ENCODE peak calls at places on chromosomes 6 and 20, in four cellular contexts. One of them, this sample, is unnamed.
A peak's percentile ranks its signal among the peaks of the same experiment; 100 is the strongest.

GRCh38 chr20:46286380-46286779 is 21.9 kb downstream of the CDH22 start:
- DNase-seq in cardiac muscle cell: no peak
- DNase-seq in naive thymus-derived CD4-positive, alpha-beta T cell: no peak
- DNase-seq in testis: no peak
- DNase-seq in this sample: no peak

GRCh38 chr6:30171677-30172471 is 8.5 kb downstream of the TRIM15 start:
- DNase-seq in cardiac muscle cell: peak; percentile 46
- DNase-seq in naive thymus-derived CD4-positive, alpha-beta T cell: no peak
- DNase-seq in testis: peak; percentile 52
- DNase-seq in this sample: no peak

GRCh38 chr6:20038385-20038784 is 173.9 kb downstream of the MBOAT1 start:
- DNase-seq in cardiac muscle cell: no peak
- DNase-seq in naive thymus-derived CD4-positive, alpha-beta T cell: no peak
- DNase-seq in testis: no peak
- DNase-seq in this sample: no peak

GRCh38 chr6:155499574-155499973 is 43.9 kb upstream of the NOX3 start:
- DNase-seq in cardiac muscle cell: no peak
- DNase-seq in naive thymus-derived CD4-positive, alpha-beta T cell: no peak
- DNase-seq in testis: no peak
- DNase-seq in this sample: no peak

GRCh38 chr20:37501940-37502339 is 19.1 kb upstream of the NNAT start:
- DNase-seq in cardiac muscle cell: no peak
- DNase-seq in naive thymus-derived CD4-positive, alpha-beta T cell: no peak
- DNase-seq in testis: no peak
- DNase-seq in this sample: no peak

GRCh38 chr6:100479180-100480035 is 14.7 kb upstream of the SIM1 start:
- DNase-seq in cardiac muscle cell: peak; percentile 66
- DNase-seq in naive thymus-derived CD4-positive, alpha-beta T cell: no peak
- DNase-seq in testis: no peak
- DNase-seq in this sample: no peak

GRCh38 chr6:53628354-53629119 is 37.0 kb downstream of the KLHL31 start:
- DNase-seq in cardiac muscle cell: peak; percentile 36
- DNase-seq in naive thymus-derived CD4-positive, alpha-beta T cell: no peak
- DNase-seq in testis: no peak
- DNase-seq in this sample: no peak

GRCh38 chr6:81625216-81625615 is 127.3 kb downstream of the TENT5A start:
- DNase-seq in cardiac muscle cell: peak; percentile 38
- DNase-seq in naive thymus-derived CD4-positive, alpha-beta T cell: no peak
- DNase-seq in testis: no peak
- DNase-seq in this sample: no peak

GRCh38 chr20:44678990-44679611 is 27.6 kb upstream of the ADA start:
- DNase-seq in cardiac muscle cell: no peak
- DNase-seq in naive thymus-derived CD4-positive, alpha-beta T cell: no peak
- DNase-seq in testis: no peak
- DNase-seq in this sample: no peak

GRCh38 chr6:93407186-93407585 is 12.2 kb downstream of the EPHA7 start:
- DNase-seq in cardiac muscle cell: peak; percentile 85
- DNase-seq in naive thymus-derived CD4-positive, alpha-beta T cell: no peak
- DNase-seq in testis: no peak
- DNase-seq in this sample: no peak

GRCh38 chr20:49285233-49285668 is 7.4 kb upstream of the ZNFX1 start:
- DNase-seq in cardiac muscle cell: no peak
- DNase-seq in naive thymus-derived CD4-positive, alpha-beta T cell: no peak
- DNase-seq in testis: no peak
- DNase-seq in this sample: no peak
- H3K9me3 ChIP-seq in cardiac muscle cell: no peaks in the 10 kb centered on the region
- H3K9me3 ChIP-seq in naive thymus-derived CD4-positive, alpha-beta T cell: peaks cover 83% of the 10 kb centered on the region
- H3K9me3 ChIP-seq in testis: no peaks in the 10 kb centered on the region
- H3K9me3 ChIP-seq in this sample: peaks cover 72% of the 10 kb centered on the region

GRCh38 chr20:17571153-17571527 is 1.3 kb downstream of the DSTN start:
- DNase-seq in cardiac muscle cell: peak; percentile 41
- DNase-seq in naive thymus-derived CD4-positive, alpha-beta T cell: no peak
- DNase-seq in testis: no peak
- DNase-seq in this sample: no peak

GRCh38 chr20:17568045-17568788 is 1.7 kb upstream of the DSTN start:
- DNase-seq in cardiac muscle cell: no peak
- DNase-seq in naive thymus-derived CD4-positive, alpha-beta T cell: no peak
- DNase-seq in testis: no peak
- DNase-seq in this sample: no peak

GRCh38 chr20:17568972-17569471 is 853 bp upstream of the DSTN start:
- DNase-seq in cardiac muscle cell: peak; percentile 97
- DNase-seq in naive thymus-derived CD4-positive, alpha-beta T cell: peak; percentile 10
- DNase-seq in testis: peak; percentile 80
- DNase-seq in this sample: peak; percentile 88

GRCh38 chr20:17570347-17571152 is 675 bp downstream of the DSTN start:
- DNase-seq in cardiac muscle cell: peak; percentile 55
- DNase-seq in naive thymus-derived CD4-positive, alpha-beta T cell: peak; percentile 25
- DNase-seq in testis: peak; percentile 61
- DNase-seq in this sample: peak; percentile 76

GRCh38 chr20:17569616-17570346 is at the start of gene DSTN:
- DNase-seq in cardiac muscle cell: peak; percentile 97
- DNase-seq in naive thymus-derived CD4-positive, alpha-beta T cell: peak; percentile 84
- DNase-seq in testis: peak; percentile 94
- DNase-seq in this sample: peak; percentile 95
- H3K4me3 ChIP-seq in cardiac muscle cell: peak within 1 kb of the TSS; percentile 76
- H3K4me3 ChIP-seq in naive thymus-derived CD4-positive, alpha-beta T cell: peak within 1 kb of the TSS; percentile 94
- H3K4me3 ChIP-seq in testis: peak within 1 kb of the TSS; percentile 100
- H3K4me3 ChIP-seq in this sample: peak within 1 kb of the TSS; percentile 99

GRCh38 chr6:107931894-107932293 is 26.1 kb downstream of the SEC63 start:
- DNase-seq in cardiac muscle cell: no peak
- DNase-seq in naive thymus-derived CD4-positive, alpha-beta T cell: no peak
- DNase-seq in testis: no peak
- DNase-seq in this sample: no peak

GRCh38 chr6:107941627-107942026 is 16.4 kb downstream of the SEC63 start:
- DNase-seq in cardiac muscle cell: no peak
- DNase-seq in naive thymus-derived CD4-positive, alpha-beta T cell: no peak
- DNase-seq in testis: no peak
- DNase-seq in this sample: no peak

GRCh38 chr6:107941199-107941598 is 16.8 kb downstream of the SEC63 start:
- DNase-seq in cardiac muscle cell: no peak
- DNase-seq in naive thymus-derived CD4-positive, alpha-beta T cell: no peak
- DNase-seq in testis: no peak
- DNase-seq in this sample: no peak

GRCh38 chr6:107932580-107932979 is 25.4 kb downstream of the SEC63 start:
- DNase-seq in cardiac muscle cell: no peak
- DNase-seq in naive thymus-derived CD4-positive, alpha-beta T cell: no peak
- DNase-seq in testis: no peak
- DNase-seq in this sample: no peak

DNA sequence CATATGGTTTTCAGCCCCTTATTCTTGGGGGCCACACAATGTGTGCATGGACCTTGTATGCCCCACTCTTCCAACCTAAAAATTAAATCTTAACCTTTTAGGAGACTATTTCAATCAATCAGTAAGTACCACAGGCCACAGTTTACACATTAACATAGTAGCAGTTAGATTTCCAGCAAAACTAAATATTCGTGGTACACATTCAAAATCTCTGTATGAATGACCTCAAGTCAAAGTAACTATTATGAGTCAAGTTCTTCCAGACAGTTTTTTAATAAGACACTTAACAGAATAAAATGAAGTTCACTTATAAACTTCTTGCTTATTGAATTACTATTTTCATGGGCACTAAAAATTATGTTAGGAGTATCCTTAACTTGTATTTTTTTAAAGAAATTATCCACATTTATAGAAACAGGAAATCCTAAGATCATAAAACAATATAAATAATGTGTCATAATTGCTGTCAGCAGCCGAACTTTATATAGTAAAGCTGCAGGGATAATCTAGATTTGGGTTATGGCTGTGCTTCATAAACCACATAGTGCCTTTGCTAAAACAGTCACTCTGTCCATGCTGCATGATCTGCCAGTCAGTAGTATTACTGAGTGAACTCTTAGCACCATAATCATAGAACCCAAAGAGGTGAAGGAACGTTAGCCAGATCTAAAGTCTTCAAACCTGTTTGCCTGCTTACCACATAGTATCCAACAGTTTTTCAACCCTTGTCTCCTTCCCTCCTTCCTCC is 21.7 kb downstream of the SEC63 start:
- DNase-seq in cardiac muscle cell: no peak
- DNase-seq in naive thymus-derived CD4-positive, alpha-beta T cell: no peak
- DNase-seq in testis: no peak
- DNase-seq in this sample: no peak
- H3K9me3 ChIP-seq in cardiac muscle cell: no peaks in the 10 kb centered on the region
- H3K9me3 ChIP-seq in naive thymus-derived CD4-positive, alpha-beta T cell: no peaks in the 10 kb centered on the region
- H3K9me3 ChIP-seq in testis: no peaks in the 10 kb centered on the region
- H3K9me3 ChIP-seq in this sample: peaks cover 7% of the 10 kb centered on the region

GRCh38 chr6:166589334-166589731 is 2.9 kb upstream of the RAMACL start:
- DNase-seq in cardiac muscle cell: no peak
- DNase-seq in naive thymus-derived CD4-positive, alpha-beta T cell: no peak
- DNase-seq in testis: no peak
- DNase-seq in this sample: no peak

GRCh38 chr6:166588691-166589333 is 2.3 kb upstream of the RAMACL start:
- DNase-seq in cardiac muscle cell: peak; percentile 81
- DNase-seq in naive thymus-derived CD4-positive, alpha-beta T cell: no peak
- DNase-seq in testis: no peak
- DNase-seq in this sample: no peak

GRCh38 chr6:166586424-166587156 is at the start of gene RAMACL:
- DNase-seq in cardiac muscle cell: no peak
- DNase-seq in naive thymus-derived CD4-positive, alpha-beta T cell: peak; percentile 61
- DNase-seq in testis: peak; percentile 67
- DNase-seq in this sample: no peak

GRCh38 chr6:166589786-166590574 is 3.5 kb upstream of the RAMACL start:
- DNase-seq in cardiac muscle cell: no peak
- DNase-seq in naive thymus-derived CD4-positive, alpha-beta T cell: no peak
- DNase-seq in testis: no peak
- DNase-seq in this sample: no peak

GRCh38 chr6:166587631-166588413 is 1.3 kb upstream of the RAMACL start:
- DNase-seq in cardiac muscle cell: no peak
- DNase-seq in naive thymus-derived CD4-positive, alpha-beta T cell: no peak
- DNase-seq in testis: no peak
- DNase-seq in this sample: no peak
- H3K4me3 ChIP-seq in cardiac muscle cell: no peak overlapping the region
- H3K4me3 ChIP-seq in naive thymus-derived CD4-positive, alpha-beta T cell: no peak overlapping the region
- H3K4me3 ChIP-seq in testis: no peak overlapping the region
- H3K4me3 ChIP-seq in this sample: no peak overlapping the region

DNA sequence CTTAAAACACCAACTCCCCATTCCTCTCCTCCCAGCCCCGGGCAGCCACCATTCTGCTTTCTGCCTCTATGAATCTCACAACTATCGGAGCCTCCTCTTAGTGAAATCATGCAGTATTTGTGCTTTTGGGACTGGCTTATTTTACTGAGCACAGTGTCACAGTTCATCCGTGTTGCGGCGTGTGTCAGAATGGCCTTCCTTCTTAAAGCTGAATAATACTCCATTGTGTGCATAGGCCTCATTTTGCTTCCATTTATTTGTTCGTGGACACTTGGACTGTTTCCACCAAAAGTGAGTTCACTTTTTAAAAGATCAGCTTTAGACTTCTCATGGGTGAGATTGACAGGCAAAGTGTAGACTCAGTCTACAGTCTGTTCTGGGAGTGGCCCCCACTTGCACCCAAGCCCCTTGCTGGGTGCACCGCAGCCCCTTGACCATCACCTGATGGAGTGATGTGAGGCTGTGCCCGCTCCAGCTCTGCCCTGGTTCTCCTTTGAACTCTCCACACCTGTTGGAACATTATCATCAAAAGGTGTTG is 12.6 kb downstream of the DUSP22 start:
- DNase-seq in cardiac muscle cell: no peak
- DNase-seq in naive thymus-derived CD4-positive, alpha-beta T cell: no peak
- DNase-seq in testis: no peak
- DNase-seq in this sample: no peak
- H3K9me3 ChIP-seq in cardiac muscle cell: peaks cover 8% of the 10 kb centered on the region
- H3K9me3 ChIP-seq in naive thymus-derived CD4-positive, alpha-beta T cell: no peaks in the 10 kb centered on the region
- H3K9me3 ChIP-seq in testis: no peaks in the 10 kb centered on the region
- H3K9me3 ChIP-seq in this sample: peaks cover 12% of the 10 kb centered on the region

GRCh38 chr6:105137388-105137787 is 42.4 kb downstream of the POPDC3 start:
- DNase-seq in cardiac muscle cell: peak; percentile 30
- DNase-seq in naive thymus-derived CD4-positive, alpha-beta T cell: no peak
- DNase-seq in testis: peak; percentile 33
- DNase-seq in this sample: peak; percentile 32
- H3K4me3 ChIP-seq in cardiac muscle cell: peak overlapping the region; percentile 59
- H3K4me3 ChIP-seq in naive thymus-derived CD4-positive, alpha-beta T cell: no peak overlapping the region
- H3K4me3 ChIP-seq in testis: peak overlapping the region; percentile 85
- H3K4me3 ChIP-seq in this sample: peak overlapping the region; percentile 15

DNA sequence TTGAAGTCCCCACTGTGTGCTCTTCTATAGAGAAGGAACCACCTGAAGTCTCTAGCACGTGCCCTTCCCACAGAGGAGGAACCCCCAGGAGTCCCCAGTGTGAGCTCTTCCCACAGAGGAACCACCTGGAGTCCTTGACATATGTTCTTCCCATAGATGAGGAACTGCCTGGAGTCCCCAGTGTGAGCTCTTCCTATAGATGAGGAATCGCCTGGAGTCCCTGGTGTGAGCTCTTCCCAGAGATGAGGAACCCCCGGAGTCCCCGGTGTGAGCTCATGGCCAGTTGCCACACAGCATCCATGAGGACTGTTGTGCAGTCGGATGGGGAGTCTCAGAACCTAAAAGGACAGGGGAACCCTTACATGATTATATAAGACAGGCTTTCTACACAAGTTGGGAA is 158.1 kb upstream of the THBS2 start:
- DNase-seq in cardiac muscle cell: no peak
- DNase-seq in naive thymus-derived CD4-positive, alpha-beta T cell: no peak
- DNase-seq in testis: no peak
- DNase-seq in this sample: no peak
- H3K9me3 ChIP-seq in cardiac muscle cell: no peaks in the 10 kb centered on the region
- H3K9me3 ChIP-seq in naive thymus-derived CD4-positive, alpha-beta T cell: peaks cover 7% of the 10 kb centered on the region
- H3K9me3 ChIP-seq in testis: no peaks in the 10 kb centered on the region
- H3K9me3 ChIP-seq in this sample: peaks cover 15% of the 10 kb centered on the region

GRCh38 chr6:137909533-137909932 is 42.5 kb downstream of the TNFAIP3 start:
- DNase-seq in cardiac muscle cell: no peak
- DNase-seq in naive thymus-derived CD4-positive, alpha-beta T cell: no peak
- DNase-seq in testis: no peak
- DNase-seq in this sample: no peak

GRCh38 chr6:137912813-137913212 is 45.8 kb downstream of the TNFAIP3 start:
- DNase-seq in cardiac muscle cell: no peak
- DNase-seq in naive thymus-derived CD4-positive, alpha-beta T cell: no peak
- DNase-seq in testis: no peak
- DNase-seq in this sample: no peak

GRCh38 chr6:137911675-137912158 is 44.7 kb downstream of the TNFAIP3 start:
- DNase-seq in cardiac muscle cell: no peak
- DNase-seq in naive thymus-derived CD4-positive, alpha-beta T cell: no peak
- DNase-seq in testis: no peak
- DNase-seq in this sample: no peak

GRCh38 chr6:137910843-137911456 is 43.9 kb downstream of the TNFAIP3 start:
- DNase-seq in cardiac muscle cell: no peak
- DNase-seq in naive thymus-derived CD4-positive, alpha-beta T cell: no peak
- DNase-seq in testis: no peak
- DNase-seq in this sample: no peak

GRCh38 chr6:137910424-137910834 is 43.4 kb downstream of the TNFAIP3 start:
- DNase-seq in cardiac muscle cell: peak; percentile 25
- DNase-seq in naive thymus-derived CD4-positive, alpha-beta T cell: no peak
- DNase-seq in testis: no peak
- DNase-seq in this sample: no peak
- H3K4me3 ChIP-seq in cardiac muscle cell: no peak overlapping the region
- H3K4me3 ChIP-seq in naive thymus-derived CD4-positive, alpha-beta T cell: no peak overlapping the region
- H3K4me3 ChIP-seq in testis: no peak overlapping the region
- H3K4me3 ChIP-seq in this sample: no peak overlapping the region

This sample was measured in mucosa of descending colon.